ENCODE peak calls at places on chromosomes 4 and X, in ten cellular contexts. One of them, this sample, is unnamed.

GRCh38 chr4:85147481-85148076 is 181.1 kb upstream of the WDFY3 start:
- DNase-seq in left lung: no peak
- DNase-seq in bronchial epithelial cell: peak; percentile 77
- DNase-seq in central memory CD4-positive, alpha-beta T cell: no peak
- DNase-seq in NCI-H1092: peak; percentile 68
- DNase-seq in GM03348: peak; percentile 64
- DNase-seq in kidney tubule cell: peak; percentile 67
- DNase-seq in activated T-helper 1 cell treated with anti-CD3 and anti-CD28 coated beads, Interleukin-12 subunit alpha, Interleukin-12 subunit beta, Interleukin-2, Interleukin-4 antibody, amounts not matched to agents 30 ng/mL and 10 ng/mL and 1 ng/mL, durations not matched to agents 14 hours and 24 hours and 36 hours: no peak
- DNase-seq in stimulated activated naive CD8-positive, alpha-beta T cell treated with anti-CD3 and anti-CD28 coated beads, Interleukin-15, Interleukin-2, amounts not matched to agents 100 U/mL and 50 U/mL, for 24 hours: no peak
- DNase-seq in CD14-positive monocyte: no peak
- DNase-seq in this sample: no peak

GRCh38 chr4:55530167-55530566 is 16.5 kb downstream of the CLOCK start:
- DNase-seq in NCI-H1092: no peak
- DNase-seq in stimulated activated naive CD8-positive, alpha-beta T cell treated with anti-CD3 and anti-CD28 coated beads, Interleukin-15, Interleukin-2, amounts not matched to agents 100 U/mL and 50 U/mL, for 24 hours: no peak
- DNase-seq in left lung: no peak
- DNase-seq in kidney tubule cell: no peak
- DNase-seq in activated T-helper 1 cell treated with anti-CD3 and anti-CD28 coated beads, Interleukin-12 subunit alpha, Interleukin-12 subunit beta, Interleukin-2, Interleukin-4 antibody, amounts not matched to agents 30 ng/mL and 10 ng/mL and 1 ng/mL, durations not matched to agents 14 hours and 24 hours and 36 hours: no peak
- DNase-seq in central memory CD4-positive, alpha-beta T cell: no peak
- DNase-seq in GM03348: no peak
- DNase-seq in CD14-positive monocyte: no peak
- DNase-seq in bronchial epithelial cell: no peak
- DNase-seq in this sample: no peak

GRCh38 chr4:138487217-138487616 is 245.1 kb upstream of the SLC7A11 start:
- DNase-seq in left lung: no peak
- DNase-seq in GM03348: no peak
- DNase-seq in bronchial epithelial cell: no peak
- DNase-seq in CD14-positive monocyte: no peak
- DNase-seq in activated T-helper 1 cell treated with anti-CD3 and anti-CD28 coated beads, Interleukin-12 subunit alpha, Interleukin-12 subunit beta, Interleukin-2, Interleukin-4 antibody, amounts not matched to agents 30 ng/mL and 10 ng/mL and 1 ng/mL, durations not matched to agents 14 hours and 24 hours and 36 hours: no peak
- DNase-seq in central memory CD4-positive, alpha-beta T cell: no peak
- DNase-seq in kidney tubule cell: no peak
- DNase-seq in NCI-H1092: no peak
- DNase-seq in stimulated activated naive CD8-positive, alpha-beta T cell treated with anti-CD3 and anti-CD28 coated beads, Interleukin-15, Interleukin-2, amounts not matched to agents 100 U/mL and 50 U/mL, for 24 hours: no peak
- DNase-seq in this sample: no peak

GRCh38 chr4:37970702-37971101 is 10.5 kb downstream of the PTTG2 start:
- DNase-seq in NCI-H1092: no peak
- DNase-seq in CD14-positive monocyte: peak; percentile 90
- DNase-seq in activated T-helper 1 cell treated with anti-CD3 and anti-CD28 coated beads, Interleukin-12 subunit alpha, Interleukin-12 subunit beta, Interleukin-2, Interleukin-4 antibody, amounts not matched to agents 30 ng/mL and 10 ng/mL and 1 ng/mL, durations not matched to agents 14 hours and 24 hours and 36 hours: no peak
- DNase-seq in central memory CD4-positive, alpha-beta T cell: peak; percentile 43
- DNase-seq in stimulated activated naive CD8-positive, alpha-beta T cell treated with anti-CD3 and anti-CD28 coated beads, Interleukin-15, Interleukin-2, amounts not matched to agents 100 U/mL and 50 U/mL, for 24 hours: peak; percentile 69
- DNase-seq in GM03348: peak; percentile 34
- DNase-seq in kidney tubule cell: peak; percentile 95
- DNase-seq in bronchial epithelial cell: peak; percentile 88
- DNase-seq in left lung: peak; percentile 90
- DNase-seq in this sample: peak; percentile 57

GRCh38 chr4:184825394-184826314 is at the start of gene ACSL1:
- DNase-seq in NCI-H1092: peak; percentile 46
- DNase-seq in activated T-helper 1 cell treated with anti-CD3 and anti-CD28 coated beads, Interleukin-12 subunit alpha, Interleukin-12 subunit beta, Interleukin-2, Interleukin-4 antibody, amounts not matched to agents 30 ng/mL and 10 ng/mL and 1 ng/mL, durations not matched to agents 14 hours and 24 hours and 36 hours: peak; percentile 75
- DNase-seq in GM03348: peak; percentile 98
- DNase-seq in bronchial epithelial cell: no peak
- DNase-seq in kidney tubule cell: peak; percentile 84
- DNase-seq in central memory CD4-positive, alpha-beta T cell: peak; percentile 70
- DNase-seq in left lung: peak; percentile 96
- DNase-seq in CD14-positive monocyte: peak; percentile 83
- DNase-seq in stimulated activated naive CD8-positive, alpha-beta T cell treated with anti-CD3 and anti-CD28 coated beads, Interleukin-15, Interleukin-2, amounts not matched to agents 100 U/mL and 50 U/mL, for 24 hours: peak; percentile 80
- DNase-seq in this sample: peak; percentile 79

GRCh38 chrX:14697453-14697852 is 168.1 kb downstream of the GLRA2 start:
- DNase-seq in NCI-H1092: no peak
- DNase-seq in bronchial epithelial cell: peak; percentile 11
- DNase-seq in CD14-positive monocyte: no peak
- DNase-seq in stimulated activated naive CD8-positive, alpha-beta T cell treated with anti-CD3 and anti-CD28 coated beads, Interleukin-15, Interleukin-2, amounts not matched to agents 100 U/mL and 50 U/mL, for 24 hours: peak; percentile 25
- DNase-seq in central memory CD4-positive, alpha-beta T cell: no peak
- DNase-seq in GM03348: peak; percentile 2
- DNase-seq in activated T-helper 1 cell treated with anti-CD3 and anti-CD28 coated beads, Interleukin-12 subunit alpha, Interleukin-12 subunit beta, Interleukin-2, Interleukin-4 antibody, amounts not matched to agents 30 ng/mL and 10 ng/mL and 1 ng/mL, durations not matched to agents 14 hours and 24 hours and 36 hours: no peak
- DNase-seq in kidney tubule cell: peak; percentile 45
- DNase-seq in left lung: no peak
- DNase-seq in this sample: peak; percentile 16

GRCh38 chr4:86848136-86848535 is 1.0 kb downstream of the SLC10A6 start:
- DNase-seq in bronchial epithelial cell: no peak
- DNase-seq in CD14-positive monocyte: no peak
- DNase-seq in NCI-H1092: no peak
- DNase-seq in left lung: no peak
- DNase-seq in kidney tubule cell: no peak
- DNase-seq in GM03348: no peak
- DNase-seq in central memory CD4-positive, alpha-beta T cell: no peak
- DNase-seq in stimulated activated naive CD8-positive, alpha-beta T cell treated with anti-CD3 and anti-CD28 coated beads, Interleukin-15, Interleukin-2, amounts not matched to agents 100 U/mL and 50 U/mL, for 24 hours: no peak
- DNase-seq in activated T-helper 1 cell treated with anti-CD3 and anti-CD28 coated beads, Interleukin-12 subunit alpha, Interleukin-12 subunit beta, Interleukin-2, Interleukin-4 antibody, amounts not matched to agents 30 ng/mL and 10 ng/mL and 1 ng/mL, durations not matched to agents 14 hours and 24 hours and 36 hours: no peak
- DNase-seq in this sample: no peak

GRCh38 chr4:106875340-106875739 is 160.8 kb downstream of the DKK2 start:
- DNase-seq in bronchial epithelial cell: no peak
- DNase-seq in NCI-H1092: no peak
- DNase-seq in stimulated activated naive CD8-positive, alpha-beta T cell treated with anti-CD3 and anti-CD28 coated beads, Interleukin-15, Interleukin-2, amounts not matched to agents 100 U/mL and 50 U/mL, for 24 hours: no peak
- DNase-seq in central memory CD4-positive, alpha-beta T cell: no peak
- DNase-seq in kidney tubule cell: no peak
- DNase-seq in activated T-helper 1 cell treated with anti-CD3 and anti-CD28 coated beads, Interleukin-12 subunit alpha, Interleukin-12 subunit beta, Interleukin-2, Interleukin-4 antibody, amounts not matched to agents 30 ng/mL and 10 ng/mL and 1 ng/mL, durations not matched to agents 14 hours and 24 hours and 36 hours: no peak
- DNase-seq in GM03348: no peak
- DNase-seq in left lung: peak; percentile 25
- DNase-seq in CD14-positive monocyte: no peak
- DNase-seq in this sample: no peak

GRCh38 chrX:133215747-133216146 is 2.4 kb downstream of the TFDP3 start:
- DNase-seq in CD14-positive monocyte: no peak
- DNase-seq in left lung: no peak
- DNase-seq in GM03348: peak; percentile 14
- DNase-seq in activated T-helper 1 cell treated with anti-CD3 and anti-CD28 coated beads, Interleukin-12 subunit alpha, Interleukin-12 subunit beta, Interleukin-2, Interleukin-4 antibody, amounts not matched to agents 30 ng/mL and 10 ng/mL and 1 ng/mL, durations not matched to agents 14 hours and 24 hours and 36 hours: no peak
- DNase-seq in bronchial epithelial cell: peak; percentile 38
- DNase-seq in stimulated activated naive CD8-positive, alpha-beta T cell treated with anti-CD3 and anti-CD28 coated beads, Interleukin-15, Interleukin-2, amounts not matched to agents 100 U/mL and 50 U/mL, for 24 hours: peak; percentile 3
- DNase-seq in NCI-H1092: no peak
- DNase-seq in kidney tubule cell: peak; percentile 34
- DNase-seq in central memory CD4-positive, alpha-beta T cell: no peak
- DNase-seq in this sample: no peak

GRCh38 chr4:137125011-137125410 is 407.3 kb downstream of the PCDH18 start:
- DNase-seq in left lung: no peak
- DNase-seq in NCI-H1092: no peak
- DNase-seq in GM03348: peak; percentile 38
- DNase-seq in activated T-helper 1 cell treated with anti-CD3 and anti-CD28 coated beads, Interleukin-12 subunit alpha, Interleukin-12 subunit beta, Interleukin-2, Interleukin-4 antibody, amounts not matched to agents 30 ng/mL and 10 ng/mL and 1 ng/mL, durations not matched to agents 14 hours and 24 hours and 36 hours: no peak
- DNase-seq in stimulated activated naive CD8-positive, alpha-beta T cell treated with anti-CD3 and anti-CD28 coated beads, Interleukin-15, Interleukin-2, amounts not matched to agents 100 U/mL and 50 U/mL, for 24 hours: no peak
- DNase-seq in bronchial epithelial cell: no peak
- DNase-seq in CD14-positive monocyte: no peak
- DNase-seq in central memory CD4-positive, alpha-beta T cell: no peak
- DNase-seq in kidney tubule cell: peak; percentile 59
- DNase-seq in this sample: no peak

GRCh38 chr4:40627540-40627939 is 2.1 kb downstream of the RBM47 start:
- DNase-seq in CD14-positive monocyte: no peak
- DNase-seq in kidney tubule cell: no peak
- DNase-seq in activated T-helper 1 cell treated with anti-CD3 and anti-CD28 coated beads, Interleukin-12 subunit alpha, Interleukin-12 subunit beta, Interleukin-2, Interleukin-4 antibody, amounts not matched to agents 30 ng/mL and 10 ng/mL and 1 ng/mL, durations not matched to agents 14 hours and 24 hours and 36 hours: no peak
- DNase-seq in GM03348: no peak
- DNase-seq in bronchial epithelial cell: peak; percentile 53
- DNase-seq in left lung: no peak
- DNase-seq in stimulated activated naive CD8-positive, alpha-beta T cell treated with anti-CD3 and anti-CD28 coated beads, Interleukin-15, Interleukin-2, amounts not matched to agents 100 U/mL and 50 U/mL, for 24 hours: no peak
- DNase-seq in central memory CD4-positive, alpha-beta T cell: no peak
- DNase-seq in NCI-H1092: no peak
- DNase-seq in this sample: no peak

GRCh38 chr4:94390804-94391410 is 48.3 kb upstream of the HPGDS start:
- DNase-seq in bronchial epithelial cell: no peak
- DNase-seq in activated T-helper 1 cell treated with anti-CD3 and anti-CD28 coated beads, Interleukin-12 subunit alpha, Interleukin-12 subunit beta, Interleukin-2, Interleukin-4 antibody, amounts not matched to agents 30 ng/mL and 10 ng/mL and 1 ng/mL, durations not matched to agents 14 hours and 24 hours and 36 hours: no peak
- DNase-seq in left lung: no peak
- DNase-seq in central memory CD4-positive, alpha-beta T cell: no peak
- DNase-seq in CD14-positive monocyte: no peak
- DNase-seq in stimulated activated naive CD8-positive, alpha-beta T cell treated with anti-CD3 and anti-CD28 coated beads, Interleukin-15, Interleukin-2, amounts not matched to agents 100 U/mL and 50 U/mL, for 24 hours: peak; percentile 12
- DNase-seq in kidney tubule cell: peak; percentile 26
- DNase-seq in NCI-H1092: no peak
- DNase-seq in GM03348: peak; percentile 24
- DNase-seq in this sample: peak; percentile 18

GRCh38 chr4:52266537-52267137 is 215.5 kb downstream of the SPATA18 start:
- DNase-seq in NCI-H1092: no peak
- DNase-seq in activated T-helper 1 cell treated with anti-CD3 and anti-CD28 coated beads, Interleukin-12 subunit alpha, Interleukin-12 subunit beta, Interleukin-2, Interleukin-4 antibody, amounts not matched to agents 30 ng/mL and 10 ng/mL and 1 ng/mL, durations not matched to agents 14 hours and 24 hours and 36 hours: no peak
- DNase-seq in central memory CD4-positive, alpha-beta T cell: no peak
- DNase-seq in left lung: no peak
- DNase-seq in bronchial epithelial cell: no peak
- DNase-seq in CD14-positive monocyte: no peak
- DNase-seq in stimulated activated naive CD8-positive, alpha-beta T cell treated with anti-CD3 and anti-CD28 coated beads, Interleukin-15, Interleukin-2, amounts not matched to agents 100 U/mL and 50 U/mL, for 24 hours: no peak
- DNase-seq in GM03348: no peak
- DNase-seq in kidney tubule cell: no peak
- DNase-seq in this sample: no peak

GRCh38 chr4:113445286-113445685 is 316.3 kb downstream of the CAMK2D start:
- DNase-seq in NCI-H1092: no peak
- DNase-seq in stimulated activated naive CD8-positive, alpha-beta T cell treated with anti-CD3 and anti-CD28 coated beads, Interleukin-15, Interleukin-2, amounts not matched to agents 100 U/mL and 50 U/mL, for 24 hours: no peak
- DNase-seq in CD14-positive monocyte: no peak
- DNase-seq in kidney tubule cell: peak; percentile 64
- DNase-seq in GM03348: peak; percentile 67
- DNase-seq in activated T-helper 1 cell treated with anti-CD3 and anti-CD28 coated beads, Interleukin-12 subunit alpha, Interleukin-12 subunit beta, Interleukin-2, Interleukin-4 antibody, amounts not matched to agents 30 ng/mL and 10 ng/mL and 1 ng/mL, durations not matched to agents 14 hours and 24 hours and 36 hours: no peak
- DNase-seq in left lung: no peak
- DNase-seq in central memory CD4-positive, alpha-beta T cell: no peak
- DNase-seq in bronchial epithelial cell: peak; percentile 97
- DNase-seq in this sample: no peak